ENCODE peak calls at places on chromosomes 5 and 9, in five cellular contexts. Y is OCI-LY7; W is GM06990; R is CD8-positive, alpha-beta T cell; A is ascending aorta. E is an unnamed sample.

GRCh38 chr5:93305984-93306383 is 275.0 kb downstream of the NR2F1-AS1 start:
- DNase-seq in Y (no peak), W (no peak), R (no peak), A (no peak), E (peak)

GRCh38 chr5:136811551-136811950 is 446.2 kb upstream of the TRPC7 start:
- DNase-seq in Y (no peak), W (no peak), R (no peak), A (no peak), E (no peak)

GRCh38 chr5:142915840-142916424 is 145.8 kb downstream of the ARHGAP26 start:
- DNase-seq in Y (peak), W (peak), R (no peak), A (no peak), E (peak)

GRCh38 chr5:107652839-107653607 is 17.7 kb downstream of the EFNA5 start:
- DNase-seq in Y (no peak), W (no peak), R (no peak), A (no peak), E (no peak)

GRCh38 chr9:71638627-71639026 is 129.7 kb downstream of the CEMIP2 start:
- DNase-seq in Y (no peak), W (no peak), R (no peak), A (peak), E (no peak)

GRCh38 chr5:31944683-31945445 is 229.3 kb downstream of the GOLPH3 start:
- DNase-seq in Y (no peak), W (no peak), R (no peak), A (no peak), E (peak)

GRCh38 chr9:131402073-131402472 is 8.2 kb downstream of the PRRC2B start:
- DNase-seq in Y (no peak), W (no peak), R (no peak), A (no peak), E (no peak)

GRCh38 chr5:158382473-158382872 is 523.5 kb upstream of the CLINT1 start:
- DNase-seq in Y (no peak), W (no peak), R (no peak), A (peak), E (peak)

GRCh38 chr5:111309384-111309783 is 85.2 kb downstream of the CAMK4 start:
- DNase-seq in Y (no peak), W (no peak), R (no peak), A (no peak), E (no peak)

GRCh38 chr5:57422993-57423392 is 59.6 kb downstream of the ACTBL2 start:
- DNase-seq in Y (no peak), W (no peak), R (no peak), A (no peak), E (no peak)

GRCh38 chr9:133516961-133517350 is 7.8 kb downstream of the MYMK start:
- DNase-seq in Y (no peak), W (no peak), R (no peak), A (no peak), E (no peak)

GRCh38 chr9:111442360-111443027 is 41.7 kb downstream of the ECPAS start:
- DNase-seq in Y (no peak), W (no peak), R (no peak), A (no peak), E (no peak)

GRCh38 chr5:141869514-141869913 is 8.7 kb downstream of the PCDH1 start:
- DNase-seq in Y (no peak), W (no peak), R (no peak), A (no peak), E (peak)

GRCh38 chr9:116589392-116590354 is 97.4 kb upstream of the TRIM32 start:
- DNase-seq in Y (peak), W (peak), R (no peak), A (no peak), E (peak)

GRCh38 chr5:142327111-142327842 is 2.5 kb upstream of the SPRY4 start:
- DNase-seq in Y (no peak), W (no peak), R (no peak), A (peak), E (peak)

GRCh38 chr9:394347-395052 is 179.8 kb downstream of the DOCK8 start:
- DNase-seq in Y (no peak), W (no peak), R (no peak), A (no peak), E (no peak)

GRCh38 chr5:71537681-71538080 is 49.5 kb upstream of the MCCC2 start:
- DNase-seq in Y (no peak), W (no peak), R (no peak), A (no peak), E (peak)

GRCh38 chr9:126721531-126722098 is 83.2 kb upstream of the ZBTB43 start:
- DNase-seq in Y (peak), W (no peak), R (no peak), A (no peak), E (no peak)

GRCh38 chr5:31614147-31615030 is 24.5 kb upstream of the PDZD2 start:
- DNase-seq in Y (no peak), W (no peak), R (no peak), A (no peak), E (peak)

GRCh38 chr5:176388003-176388340 is 426 bp downstream of the NOP16 start:
- DNase-seq in Y (peak), W (no peak), R (no peak), A (no peak), E (peak)

GRCh38 chr5:145495741-145496140 is 339.4 kb downstream of the PRELID2 start:
- DNase-seq in Y (no peak), W (no peak), R (no peak), A (peak), E (no peak)
- H3K4me3 ChIP-seq in Y (no peak), W (no peak), R (no peak), A (no peak), E (no peak)

DNA sequence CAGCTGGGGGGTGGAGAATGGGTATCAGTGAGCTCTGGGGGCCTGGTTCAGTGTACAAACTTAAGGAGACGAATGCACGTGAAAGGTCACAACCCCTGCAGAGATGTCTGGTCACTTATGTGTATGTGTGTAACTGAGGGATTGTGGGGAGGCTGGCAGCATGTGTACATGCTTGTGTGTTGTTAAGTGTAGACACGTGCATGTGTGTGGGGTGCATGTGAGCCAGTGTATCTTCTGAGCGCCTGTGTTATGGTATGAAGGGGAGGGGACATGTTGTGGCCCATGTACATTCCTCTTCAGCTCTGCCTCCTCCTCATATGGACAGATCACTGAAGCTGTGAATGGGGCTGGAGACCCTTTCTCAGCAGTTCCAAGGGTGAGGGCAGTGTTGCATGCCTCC is 2.0 kb downstream of the TMEM8B start:
- DNase-seq in Y (no peak), W (no peak), R (no peak), A (no peak), E (no peak)
- TF ChIP-seq CTCF in Y (no peak), W (no peak), R (no peak), A (no peak), E (no peak)

GRCh38 chr9:70404261-70404660 is 10.2 kb downstream of the KLF9 start:
- DNase-seq in Y (no peak), W (no peak), R (no peak), A (peak), E (peak)

GRCh38 chr9:70405808-70406445 is 8.5 kb downstream of the KLF9 start:
- DNase-seq in Y (no peak), W (no peak), R (no peak), A (peak), E (no peak)

GRCh38 chr9:70408393-70409040 is 5.9 kb downstream of the KLF9 start:
- DNase-seq in Y (no peak), W (no peak), R (no peak), A (no peak), E (no peak)

GRCh38 chr9:70407081-70407503 is 7.4 kb downstream of the KLF9 start:
- DNase-seq in Y (no peak), W (no peak), R (no peak), A (no peak), E (no peak)

GRCh38 chr9:70406446-70406862 is 8.0 kb downstream of the KLF9 start:
- DNase-seq in Y (no peak), W (no peak), R (no peak), A (peak), E (no peak)
- H3K4me3 ChIP-seq in Y (no peak), W (no peak), R (no peak), A (peak), E (no peak)

GRCh38 chr5:78291687-78292086 is 2.8 kb downstream of the AP3B1 start:
- DNase-seq in Y (no peak), W (no peak), R (no peak), A (no peak), E (no peak)

GRCh38 chr5:78293856-78294249 is 645 bp downstream of the AP3B1 start:
- DNase-seq in Y (no peak), W (no peak), R (no peak), A (no peak), E (no peak)

GRCh38 chr5:78294250-78295034 is at the start of gene AP3B1:
- DNase-seq in Y (peak), W (peak), R (peak), A (peak), E (peak)

GRCh38 chr5:78300464-78301045 is 6.1 kb upstream of the AP3B1 start:
- DNase-seq in Y (peak), W (no peak), R (no peak), A (no peak), E (no peak)

DNA sequence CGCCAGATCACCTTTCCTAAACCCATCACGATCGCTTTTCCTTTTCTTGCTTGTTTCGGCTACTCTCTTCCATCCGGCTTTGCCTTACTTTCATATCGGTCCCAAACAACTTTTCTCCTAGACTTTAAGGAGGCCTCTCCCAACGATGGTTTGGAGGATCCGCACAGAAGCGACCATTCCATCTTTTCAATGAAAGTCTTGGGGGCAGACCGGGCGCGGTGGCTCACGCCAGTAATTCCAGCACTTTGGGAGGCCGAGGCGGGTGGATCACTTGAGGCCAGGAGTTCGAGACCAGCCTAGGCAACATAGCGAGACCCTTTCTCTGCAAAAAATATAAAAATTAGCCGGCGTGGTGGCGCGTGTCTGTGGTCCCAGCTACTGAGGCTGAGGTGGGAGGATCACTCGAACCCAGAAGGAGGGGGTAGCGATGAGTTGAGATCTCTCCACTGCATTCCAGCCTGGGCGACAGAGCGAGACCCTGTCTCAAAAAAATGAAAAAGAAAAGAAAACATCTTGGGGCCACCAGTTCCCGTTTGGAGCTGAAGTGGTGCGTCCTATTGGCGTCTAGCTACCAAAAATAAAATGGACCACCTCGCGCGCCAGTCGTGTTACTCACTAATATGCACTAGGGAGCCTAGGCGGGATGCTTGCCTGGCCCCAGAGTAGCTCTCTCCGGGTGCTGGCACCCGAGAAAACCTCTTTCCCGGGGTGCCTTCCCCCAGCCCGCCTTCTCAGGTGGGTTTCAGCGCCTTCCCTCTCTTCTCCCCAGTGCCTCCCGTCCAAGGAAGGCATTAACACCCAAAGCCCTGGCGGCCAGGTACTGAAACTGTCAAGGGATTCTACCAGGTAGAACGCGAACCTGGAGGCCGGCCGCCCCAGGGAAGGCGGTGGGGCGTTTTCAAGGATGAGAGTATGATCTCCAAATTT is 800 bp upstream of the AP3B1 start:
- DNase-seq in Y (peak), W (peak), R (no peak), A (peak), E (peak)
- TF ChIP-seq CTCF in Y (peak), W (peak), R (peak), A (peak), E (peak)

DNA sequence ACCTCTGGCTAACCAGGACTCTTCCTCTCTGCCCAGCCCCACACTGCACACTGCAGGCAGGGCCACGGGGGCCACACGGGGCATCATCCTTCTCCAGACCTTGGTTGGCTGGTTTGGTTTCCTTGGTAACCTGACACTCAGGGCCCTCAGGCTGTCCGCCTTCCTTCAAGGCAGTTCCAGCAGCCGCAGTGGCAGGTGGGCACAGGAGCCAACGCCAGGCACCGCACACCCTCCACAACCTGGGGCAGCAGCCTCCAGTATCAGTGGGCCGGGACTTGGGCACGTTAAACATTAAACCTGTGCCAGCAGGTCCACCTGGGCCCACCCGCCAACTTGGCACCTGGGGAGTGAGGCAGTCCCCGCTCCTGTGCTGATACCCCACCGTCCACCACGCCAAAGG is 1.9 kb downstream of the NPDC1 start:
- DNase-seq in Y (no peak), W (no peak), R (no peak), A (no peak), E (no peak)
- H3K4me3 ChIP-seq in Y (no peak), W (no peak), R (peak), A (no peak), E (no peak)

GRCh38 chr9:109859447-109859846 is 79.4 kb downstream of the PALM2AKAP2 start:
- DNase-seq in Y (no peak), W (no peak), R (no peak), A (no peak), E (no peak)
- TF ChIP-seq CTCF in Y (peak), W (no peak), R (no peak), A (no peak), E (peak)